ENCODE peak calls at places on chromosomes 6 and 20, in five cellular contexts. E is PC-3, B is BE2C, D is body of pancreas, O is IMR-90. T is an unnamed sample.
A peak's percentile ranks its signal among the peaks of the same experiment; 100 is the strongest.

GRCh38 chr6:12258191-12258590 is 32.0 kb upstream of the EDN1 start:
- DNase-seq in E (no peak), B (no peak), D (no peak), O (no peak), T (no peak)

GRCh38 chr6:10742251-10742650 is 5.4 kb upstream of the TMEM14B start:
- DNase-seq in E (no peak), B (no peak), D (no peak), O (no peak), T (no peak)

GRCh38 chr6:26502169-26502568 is 2.1 kb downstream of the BTN1A1 start:
- DNase-seq in E (peak; percentile 40), B (no peak), D (no peak), O (no peak), T (no peak)

GRCh38 chr20:34579191-34579661 is 20.7 kb downstream of the MAP1LC3A start:
- DNase-seq in E (peak; percentile 93), B (peak; percentile 68), D (peak; percentile 38), O (peak; percentile 82), T (no peak)

GRCh38 chr6:141963543-141964295 is 169.0 kb upstream of the GJE1 start:
- DNase-seq in E (peak; percentile 3), B (no peak), D (no peak), O (peak; percentile 35), T (no peak)

GRCh38 chr6:168670386-168670985 is 229.5 kb downstream of the SMOC2 start:
- DNase-seq in E (no peak), B (no peak), D (no peak), O (no peak), T (no peak)

GRCh38 chr20:8796088-8796665 is 272.7 kb upstream of the PLCB4 start:
- DNase-seq in E (no peak), B (no peak), D (no peak), O (peak; percentile 26), T (no peak)

GRCh38 chr6:37688088-37688850 is 9.4 kb downstream of the MDGA1 start:
- DNase-seq in E (no peak), B (no peak), D (no peak), O (no peak), T (no peak)

GRCh38 chr6:168711666-168712300 is 270.8 kb downstream of the SMOC2 start:
- DNase-seq in E (no peak), B (no peak), D (no peak), O (no peak), T (no peak)

GRCh38 chr6:144804246-144804790 is 519.2 kb downstream of the UTRN start:
- DNase-seq in E (no peak), B (no peak), D (no peak), O (peak; percentile 11), T (no peak)

GRCh38 chr6:143457563-143458359 is 7.2 kb downstream of the PEX3 start:
- DNase-seq in E (peak; percentile 49), B (no peak), D (peak; percentile 9), O (peak; percentile 21), T (no peak)

GRCh38 chr6:152983637-152984386 is 971 bp upstream of the FBXO5 start:
- DNase-seq in E (peak; percentile 85), B (peak; percentile 64), D (peak; percentile 70), O (peak; percentile 78), T (no peak)

GRCh38 chr6:3777695-3778461 is 26.4 kb upstream of the PXDC1 start:
- DNase-seq in E (no peak), B (no peak), D (no peak), O (no peak), T (no peak)

GRCh38 chr20:51966296-51966971 is 164.1 kb upstream of the SALL4 start:
- DNase-seq in E (peak; percentile 95), B (peak; percentile 61), D (peak; percentile 61), O (peak; percentile 63), T (no peak)

GRCh38 chr6:131945971-131946370 is 5.2 kb downstream of the CCN2 start:
- DNase-seq in E (no peak), B (no peak), D (no peak), O (no peak), T (no peak)

GRCh38 chr6:42819803-42820508 is 38.1 kb downstream of the BICRAL start:
- DNase-seq in E (no peak), B (peak; percentile 9), D (peak; percentile 37), O (no peak), T (peak; percentile 25)

GRCh38 chr6:107629545-107630147 is 139.7 kb downstream of the SOBP start:
- DNase-seq in E (no peak), B (no peak), D (no peak), O (peak; percentile 35), T (no peak)

GRCh38 chr6:18329781-18330180 is 57.4 kb upstream of the RNF144B start:
- DNase-seq in E (no peak), B (no peak), D (no peak), O (no peak), T (no peak)

GRCh38 chr6:7323074-7323473 is 10.1 kb upstream of the SSR1 start:
- DNase-seq in E (no peak), B (no peak), D (no peak), O (no peak), T (no peak)

GRCh38 chr20:58479666-58480454 is 35.3 kb downstream of the APCDD1L start:
- DNase-seq in E (no peak), B (no peak), D (no peak), O (no peak), T (no peak)

GRCh38 chr6:112298816-112299281 is 44.5 kb upstream of the LAMA4 start:
- DNase-seq in E (peak; percentile 86), B (no peak), D (no peak), O (peak; percentile 94), T (no peak)

GRCh38 chr20:7772376-7772775 is 167.9 kb downstream of the HAO1 start:
- DNase-seq in E (no peak), B (no peak), D (no peak), O (peak; percentile 53), T (no peak)

GRCh38 chr6:97813881-97814280 is 530.9 kb upstream of the MMS22L start:
- DNase-seq in E (no peak), B (no peak), D (no peak), O (no peak), T (no peak)

GRCh38 chr20:34084227-34084923 is 27.7 kb downstream of the EIF2S2 start:
- DNase-seq in E (no peak), B (no peak), D (no peak), O (no peak), T (no peak)

GRCh38 chr20:51422912-51423667 is 119.4 kb downstream of the NFATC2 start:
- DNase-seq in E (no peak), B (no peak), D (no peak), O (no peak), T (no peak)

GRCh38 chr6:16136086-16136485 is 7.2 kb downstream of the MYLIP start:
- DNase-seq in E (no peak), B (no peak), D (no peak), O (no peak), T (peak; percentile 35)

GRCh38 chr20:37220255-37220654 is 40.9 kb upstream of the MROH8 start:
- DNase-seq in E (no peak), B (no peak), D (no peak), O (no peak), T (no peak)

GRCh38 chr6:144215402-144215931 is 65.2 kb downstream of the STX11 start:
- DNase-seq in E (peak; percentile 13), B (peak; percentile 34), D (peak; percentile 18), O (no peak), T (no peak)

GRCh38 chr20:19992996-19993908 is 23.9 kb upstream of the NAA20 start:
- DNase-seq in E (peak; percentile 91), B (peak; percentile 74), D (peak; percentile 63), O (peak; percentile 91), T (no peak)

GRCh38 chr6:62272118-62272517 is 13.9 kb downstream of the KHDRBS2 start:
- DNase-seq in E (peak; percentile 2), B (no peak), D (no peak), O (no peak), T (no peak)

GRCh38 chr20:39424923-39425678 is 463.0 kb downstream of the DHX35 start:
- DNase-seq in E (no peak), B (no peak), D (no peak), O (no peak), T (no peak)

GRCh38 chr6:38578075-38578474 is 61.7 kb downstream of the BTBD9 start:
- DNase-seq in E (no peak), B (no peak), D (no peak), O (no peak), T (no peak)

GRCh38 chr20:4813076-4813838 is 91.5 kb downstream of the PRND start:
- DNase-seq in E (no peak), B (no peak), D (peak; percentile 48), O (no peak), T (no peak)

GRCh38 chr6:17700421-17701416 is 6.0 kb downstream of the NUP153 start:
- DNase-seq in E (no peak), B (no peak), D (no peak), O (no peak), T (no peak)

GRCh38 chr20:59403261-59403961 is 103.0 kb downstream of the EDN3 start:
- DNase-seq in E (peak; percentile 52), B (peak; percentile 73), D (peak; percentile 52), O (no peak), T (peak; percentile 78)

GRCh38 chr20:63777614-63778013 is 38.0 kb downstream of the SLC2A4RG start:
- DNase-seq in E (no peak), B (no peak), D (no peak), O (no peak), T (no peak)
- H3K27me3 ChIP-seq in E (no peaks in the 10 kb centered on the region), B (no peaks in the 10 kb centered on the region), D (no peaks in the 10 kb centered on the region), O (no peaks in the 10 kb centered on the region), T (no peaks in the 10 kb centered on the region)

GRCh38 chr6:81999270-81999669 is 246.8 kb upstream of the TENT5A start:
- DNase-seq in E (no peak), B (no peak), D (no peak), O (no peak), T (no peak)
- H3K4me1 ChIP-seq in E (peaks cover 50% of the 10 kb centered on the region), B (no peaks in the 10 kb centered on the region), D (no peaks in the 10 kb centered on the region), O (peaks cover 19% of the 10 kb centered on the region), T (no peaks in the 10 kb centered on the region)

DNA sequence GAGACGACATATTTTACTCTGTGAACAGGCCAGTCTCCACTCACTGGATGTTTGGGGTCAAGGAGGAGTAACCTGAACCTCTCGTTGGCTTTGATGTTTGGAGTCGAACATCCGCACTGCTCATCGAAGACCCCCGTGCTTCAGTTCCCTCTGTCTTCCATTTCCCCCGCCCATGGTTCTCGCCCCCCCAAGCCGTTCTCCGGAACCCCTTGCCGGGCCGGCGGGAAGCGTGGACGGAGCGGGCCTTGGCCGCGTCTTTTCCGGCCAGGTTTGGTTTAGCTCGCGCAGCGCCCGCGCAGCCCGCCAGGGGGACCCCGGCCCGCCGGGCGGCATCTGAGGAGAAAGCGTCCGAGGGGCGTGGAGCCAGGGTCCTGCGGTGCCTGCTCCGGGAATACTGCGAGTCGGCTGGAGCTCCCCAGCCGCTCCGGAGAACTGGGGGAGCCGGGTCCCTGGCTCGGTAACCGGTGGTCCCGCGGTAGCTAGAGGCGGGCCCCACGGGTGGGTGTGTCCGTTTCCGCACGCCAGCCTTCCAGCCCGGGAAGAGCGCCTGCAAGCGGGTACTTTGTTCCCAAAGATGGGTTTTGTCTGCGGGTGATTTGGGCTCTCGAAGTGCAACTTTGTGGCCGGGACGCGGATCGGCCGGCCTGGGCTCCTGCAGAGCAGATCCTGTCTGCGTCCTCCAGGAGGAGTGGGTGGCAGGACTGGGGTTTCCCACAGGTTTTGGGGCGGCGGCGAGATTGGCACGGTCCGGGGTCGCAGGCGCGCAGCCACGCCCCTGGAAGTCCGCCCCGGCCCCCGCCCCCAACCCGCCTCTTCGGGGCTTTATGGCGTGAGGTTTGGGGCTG is 429 bp upstream of the TMEM200A start:
- DNase-seq in E (peak; percentile 27), B (peak; percentile 70), D (peak; percentile 52), O (peak; percentile 70), T (peak; percentile 18)
- H3K4me3 ChIP-seq in E (peak overlapping the region; percentile 65), B (peak overlapping the region; percentile 43), D (peak overlapping the region; percentile 16), O (peak overlapping the region; percentile 85), T (peak overlapping the region; percentile 58)

GRCh38 chr6:28695671-28696537 is 170.2 kb downstream of the GPX5 start:
- DNase-seq in E (no peak), B (peak; percentile 29), D (no peak), O (peak; percentile 41), T (no peak)
- H3K27me3 ChIP-seq in E (peaks cover 36% of the 10 kb centered on the region), B (peaks cover 48% of the 10 kb centered on the region), D (peaks cover 10% of the 10 kb centered on the region), O (peaks cover 28% of the 10 kb centered on the region), T (peaks cover 53% of the 10 kb centered on the region)

GRCh38 chr20:43938932-43939761 is 24.5 kb downstream of the TOX2 start:
- DNase-seq in E (peak; percentile 99), B (no peak), D (peak; percentile 77), O (peak; percentile 100), T (no peak)
- H3K4me1 ChIP-seq in E (peaks cover 57% of the 10 kb centered on the region), B (no peaks in the 10 kb centered on the region), D (peaks cover 15% of the 10 kb centered on the region), O (peaks cover 52% of the 10 kb centered on the region), T (peaks cover 27% of the 10 kb centered on the region)

T was measured in CD8-positive, alpha-beta memory T cell.